ENCODE peak calls at places on chromosomes 5 and 9, in eight cellular contexts. One of them, this sample, is unnamed.

GRCh38 chr5:135069895-135070657 is 36.0 kb upstream of the PITX1 start:
- DNase-seq in left cardiac atrium: no peak
- DNase-seq in neural crest cell: no peak
- DNase-seq in activated gamma-delta T cell treated with anti-CD3 and anti-CD28 coated beads, Interleukin-2, amount 50 U/mL, for 16 hours: no peak
- DNase-seq in stimulated activated CD4-positive, alpha-beta T cell treated with anti-CD3 and anti-CD28 coated beads, Interleukin-12 subunit alpha, Interleukin-12 subunit beta, amount 100 ng/mL, for 24 hours: no peak
- DNase-seq in ELR: no peak
- DNase-seq in NCI-H146: no peak
- DNase-seq in hippocampal formation: no peak
- DNase-seq in this sample: no peak

GRCh38 chr9:137222190-137223077 is at the start of gene RNF208:
- DNase-seq in left cardiac atrium: no peak
- DNase-seq in neural crest cell: no peak
- DNase-seq in activated gamma-delta T cell treated with anti-CD3 and anti-CD28 coated beads, Interleukin-2, amount 50 U/mL, for 16 hours: no peak
- DNase-seq in stimulated activated CD4-positive, alpha-beta T cell treated with anti-CD3 and anti-CD28 coated beads, Interleukin-12 subunit alpha, Interleukin-12 subunit beta, amount 100 ng/mL, for 24 hours: no peak
- DNase-seq in ELR: peak
- DNase-seq in NCI-H146: peak
- DNase-seq in hippocampal formation: no peak
- DNase-seq in this sample: peak

GRCh38 chr5:147578228-147579024 is 68.6 kb upstream of the DPYSL3 start:
- DNase-seq in left cardiac atrium: no peak
- DNase-seq in neural crest cell: no peak
- DNase-seq in activated gamma-delta T cell treated with anti-CD3 and anti-CD28 coated beads, Interleukin-2, amount 50 U/mL, for 16 hours: no peak
- DNase-seq in stimulated activated CD4-positive, alpha-beta T cell treated with anti-CD3 and anti-CD28 coated beads, Interleukin-12 subunit alpha, Interleukin-12 subunit beta, amount 100 ng/mL, for 24 hours: no peak
- DNase-seq in ELR: peak
- DNase-seq in NCI-H146: peak
- DNase-seq in hippocampal formation: no peak
- DNase-seq in this sample: peak

GRCh38 chr5:92332039-92332438 is 948.9 kb upstream of the ARRDC3 start:
- DNase-seq in left cardiac atrium: no peak
- DNase-seq in neural crest cell: no peak
- DNase-seq in activated gamma-delta T cell treated with anti-CD3 and anti-CD28 coated beads, Interleukin-2, amount 50 U/mL, for 16 hours: no peak
- DNase-seq in stimulated activated CD4-positive, alpha-beta T cell treated with anti-CD3 and anti-CD28 coated beads, Interleukin-12 subunit alpha, Interleukin-12 subunit beta, amount 100 ng/mL, for 24 hours: no peak
- DNase-seq in ELR: peak
- DNase-seq in NCI-H146: no peak
- DNase-seq in hippocampal formation: no peak
- DNase-seq in this sample: no peak

GRCh38 chr5:159605585-159605984 is 275.3 kb upstream of the IL12B start:
- DNase-seq in left cardiac atrium: peak
- DNase-seq in neural crest cell: no peak
- DNase-seq in activated gamma-delta T cell treated with anti-CD3 and anti-CD28 coated beads, Interleukin-2, amount 50 U/mL, for 16 hours: no peak
- DNase-seq in stimulated activated CD4-positive, alpha-beta T cell treated with anti-CD3 and anti-CD28 coated beads, Interleukin-12 subunit alpha, Interleukin-12 subunit beta, amount 100 ng/mL, for 24 hours: no peak
- DNase-seq in ELR: no peak
- DNase-seq in NCI-H146: no peak
- DNase-seq in hippocampal formation: no peak
- DNase-seq in this sample: no peak

GRCh38 chr5:120419110-120419509 is 45.0 kb upstream of the PRR16 start:
- DNase-seq in left cardiac atrium: no peak
- DNase-seq in neural crest cell: no peak
- DNase-seq in activated gamma-delta T cell treated with anti-CD3 and anti-CD28 coated beads, Interleukin-2, amount 50 U/mL, for 16 hours: no peak
- DNase-seq in stimulated activated CD4-positive, alpha-beta T cell treated with anti-CD3 and anti-CD28 coated beads, Interleukin-12 subunit alpha, Interleukin-12 subunit beta, amount 100 ng/mL, for 24 hours: no peak
- DNase-seq in ELR: no peak
- DNase-seq in NCI-H146: no peak
- DNase-seq in hippocampal formation: no peak
- DNase-seq in this sample: no peak

GRCh38 chr9:126499911-126500599 is 113.7 kb upstream of the LMX1B start:
- DNase-seq in left cardiac atrium: no peak
- DNase-seq in neural crest cell: no peak
- DNase-seq in activated gamma-delta T cell treated with anti-CD3 and anti-CD28 coated beads, Interleukin-2, amount 50 U/mL, for 16 hours: no peak
- DNase-seq in stimulated activated CD4-positive, alpha-beta T cell treated with anti-CD3 and anti-CD28 coated beads, Interleukin-12 subunit alpha, Interleukin-12 subunit beta, amount 100 ng/mL, for 24 hours: no peak
- DNase-seq in ELR: no peak
- DNase-seq in NCI-H146: no peak
- DNase-seq in hippocampal formation: no peak
- DNase-seq in this sample: no peak

GRCh38 chr9:79977510-79978197 is 405.9 kb downstream of the TLE4 start:
- DNase-seq in left cardiac atrium: no peak
- DNase-seq in neural crest cell: no peak
- DNase-seq in activated gamma-delta T cell treated with anti-CD3 and anti-CD28 coated beads, Interleukin-2, amount 50 U/mL, for 16 hours: no peak
- DNase-seq in stimulated activated CD4-positive, alpha-beta T cell treated with anti-CD3 and anti-CD28 coated beads, Interleukin-12 subunit alpha, Interleukin-12 subunit beta, amount 100 ng/mL, for 24 hours: no peak
- DNase-seq in ELR: no peak
- DNase-seq in NCI-H146: no peak
- DNase-seq in hippocampal formation: no peak
- DNase-seq in this sample: no peak

GRCh38 chr5:172901012-172901780 is 58.0 kb upstream of the RPL26L1 start:
- DNase-seq in left cardiac atrium: peak
- DNase-seq in neural crest cell: no peak
- DNase-seq in activated gamma-delta T cell treated with anti-CD3 and anti-CD28 coated beads, Interleukin-2, amount 50 U/mL, for 16 hours: no peak
- DNase-seq in stimulated activated CD4-positive, alpha-beta T cell treated with anti-CD3 and anti-CD28 coated beads, Interleukin-12 subunit alpha, Interleukin-12 subunit beta, amount 100 ng/mL, for 24 hours: no peak
- DNase-seq in ELR: peak
- DNase-seq in NCI-H146: no peak
- DNase-seq in hippocampal formation: no peak
- DNase-seq in this sample: peak

GRCh38 chr5:143494162-143494561 is 90.7 kb upstream of the NR3C1 start:
- DNase-seq in left cardiac atrium: no peak
- DNase-seq in neural crest cell: no peak
- DNase-seq in activated gamma-delta T cell treated with anti-CD3 and anti-CD28 coated beads, Interleukin-2, amount 50 U/mL, for 16 hours: no peak
- DNase-seq in stimulated activated CD4-positive, alpha-beta T cell treated with anti-CD3 and anti-CD28 coated beads, Interleukin-12 subunit alpha, Interleukin-12 subunit beta, amount 100 ng/mL, for 24 hours: no peak
- DNase-seq in ELR: peak
- DNase-seq in NCI-H146: no peak
- DNase-seq in hippocampal formation: no peak
- DNase-seq in this sample: no peak

GRCh38 chr5:83972236-83972635 is 251.6 kb upstream of the HAPLN1 start:
- DNase-seq in left cardiac atrium: no peak
- DNase-seq in neural crest cell: no peak
- DNase-seq in activated gamma-delta T cell treated with anti-CD3 and anti-CD28 coated beads, Interleukin-2, amount 50 U/mL, for 16 hours: no peak
- DNase-seq in stimulated activated CD4-positive, alpha-beta T cell treated with anti-CD3 and anti-CD28 coated beads, Interleukin-12 subunit alpha, Interleukin-12 subunit beta, amount 100 ng/mL, for 24 hours: no peak
- DNase-seq in ELR: peak
- DNase-seq in NCI-H146: no peak
- DNase-seq in hippocampal formation: no peak
- DNase-seq in this sample: peak

GRCh38 chr5:32017638-32018429 is 156.3 kb downstream of the GOLPH3 start:
- DNase-seq in left cardiac atrium: no peak
- DNase-seq in neural crest cell: no peak
- DNase-seq in activated gamma-delta T cell treated with anti-CD3 and anti-CD28 coated beads, Interleukin-2, amount 50 U/mL, for 16 hours: no peak
- DNase-seq in stimulated activated CD4-positive, alpha-beta T cell treated with anti-CD3 and anti-CD28 coated beads, Interleukin-12 subunit alpha, Interleukin-12 subunit beta, amount 100 ng/mL, for 24 hours: no peak
- DNase-seq in ELR: no peak
- DNase-seq in NCI-H146: no peak
- DNase-seq in hippocampal formation: peak
- DNase-seq in this sample: no peak

GRCh38 chr9:98730914-98731313 is 22.2 kb upstream of the GABBR2 start:
- DNase-seq in left cardiac atrium: no peak
- DNase-seq in neural crest cell: no peak
- DNase-seq in activated gamma-delta T cell treated with anti-CD3 and anti-CD28 coated beads, Interleukin-2, amount 50 U/mL, for 16 hours: no peak
- DNase-seq in stimulated activated CD4-positive, alpha-beta T cell treated with anti-CD3 and anti-CD28 coated beads, Interleukin-12 subunit alpha, Interleukin-12 subunit beta, amount 100 ng/mL, for 24 hours: no peak
- DNase-seq in ELR: no peak
- DNase-seq in NCI-H146: no peak
- DNase-seq in hippocampal formation: no peak
- DNase-seq in this sample: no peak

GRCh38 chr5:57298985-57299491 is 125.2 kb downstream of the GPBP1 start:
- DNase-seq in left cardiac atrium: peak
- DNase-seq in neural crest cell: peak
- DNase-seq in activated gamma-delta T cell treated with anti-CD3 and anti-CD28 coated beads, Interleukin-2, amount 50 U/mL, for 16 hours: no peak
- DNase-seq in stimulated activated CD4-positive, alpha-beta T cell treated with anti-CD3 and anti-CD28 coated beads, Interleukin-12 subunit alpha, Interleukin-12 subunit beta, amount 100 ng/mL, for 24 hours: no peak
- DNase-seq in ELR: peak
- DNase-seq in NCI-H146: peak
- DNase-seq in hippocampal formation: peak
- DNase-seq in this sample: peak

GRCh38 chr5:77129386-77129785 is 42.3 kb upstream of the ZBED3 start:
- DNase-seq in left cardiac atrium: peak
- DNase-seq in neural crest cell: peak
- DNase-seq in activated gamma-delta T cell treated with anti-CD3 and anti-CD28 coated beads, Interleukin-2, amount 50 U/mL, for 16 hours: no peak
- DNase-seq in stimulated activated CD4-positive, alpha-beta T cell treated with anti-CD3 and anti-CD28 coated beads, Interleukin-12 subunit alpha, Interleukin-12 subunit beta, amount 100 ng/mL, for 24 hours: no peak
- DNase-seq in ELR: peak
- DNase-seq in NCI-H146: peak
- DNase-seq in hippocampal formation: peak
- DNase-seq in this sample: peak

GRCh38 chr5:142952236-142952635 is 182.1 kb downstream of the ARHGAP26 start:
- DNase-seq in left cardiac atrium: no peak
- DNase-seq in neural crest cell: no peak
- DNase-seq in activated gamma-delta T cell treated with anti-CD3 and anti-CD28 coated beads, Interleukin-2, amount 50 U/mL, for 16 hours: no peak
- DNase-seq in stimulated activated CD4-positive, alpha-beta T cell treated with anti-CD3 and anti-CD28 coated beads, Interleukin-12 subunit alpha, Interleukin-12 subunit beta, amount 100 ng/mL, for 24 hours: no peak
- DNase-seq in ELR: peak
- DNase-seq in NCI-H146: no peak
- DNase-seq in hippocampal formation: no peak
- DNase-seq in this sample: no peak